ENCODE peak calls at places on chromosomes 13 and 19, in six cellular contexts. N is endodermal cell, H is heart right ventricle, W is gastrocnemius medialis, Q is thoracic aorta, G is PC-3. P is an unnamed sample. For H3K4me1, the result is how much of the 10 kb centered on the place peaks cover.

GRCh38 chr13:77698211-77699058 is 948 bp downstream of the SLAIN1 start:
- DNase-seq in N (peak), H (peak), W (no peak), Q (no peak), G (peak), P (peak)

GRCh38 chr19:33221641-33222040 is 4.0 kb downstream of the SLC7A10 start:
- DNase-seq in N (no peak), H (no peak), W (no peak), Q (no peak), G (peak), P (no peak)

GRCh38 chr13:111251646-111252448 is 68.6 kb upstream of the TEX29 start:
- DNase-seq in N (no peak), H (no peak), W (no peak), Q (no peak), G (no peak), P (peak)

GRCh38 chr19:1873524-1874473 is 10.4 kb upstream of the KLF16 start:
- DNase-seq in N (no peak), H (peak), W (no peak), Q (no peak), G (no peak), P (no peak)

GRCh38 chr13:34842466-34842865 is 99.6 kb upstream of the NBEA start:
- DNase-seq in N (no peak), H (no peak), W (no peak), Q (no peak), G (no peak), P (no peak)

GRCh38 chr13:93450226-93450625 is 223.6 kb downstream of the GPC6 start:
- DNase-seq in N (no peak), H (no peak), W (no peak), Q (no peak), G (no peak), P (no peak)

GRCh38 chr13:99425485-99426341 is 75.6 kb upstream of the TM9SF2 start:
- DNase-seq in N (no peak), H (no peak), W (no peak), Q (no peak), G (no peak), P (no peak)

GRCh38 chr19:34171877-34172660 is at the start of gene LSM14A:
- DNase-seq in N (peak), H (peak), W (peak), Q (peak), G (peak), P (peak)

GRCh38 chr19:28456708-28457320 is 756.1 kb downstream of the UQCRFS1 start:
- DNase-seq in N (no peak), H (no peak), W (no peak), Q (no peak), G (no peak), P (no peak)

GRCh38 chr19:30425885-30426838 is 54.0 kb downstream of the ZNF536 start:
- DNase-seq in N (no peak), H (no peak), W (no peak), Q (no peak), G (no peak), P (no peak)

GRCh38 chr13:102993348-102993747 is 72.9 kb downstream of the SLC10A2 start:
- DNase-seq in N (no peak), H (no peak), W (no peak), Q (no peak), G (no peak), P (no peak)

GRCh38 chr19:29909545-29909944 is 32.5 kb upstream of the URI1 start:
- DNase-seq in N (no peak), H (no peak), W (no peak), Q (no peak), G (no peak), P (no peak)

GRCh38 chr13:107211073-107211472 is 643.1 kb upstream of the ARGLU1 start:
- DNase-seq in N (peak), H (peak), W (peak), Q (peak), G (peak), P (peak)

GRCh38 chr19:16588089-16588823 is 16.0 kb upstream of the SLC35E1 start:
- DNase-seq in N (no peak), H (peak), W (peak), Q (no peak), G (no peak), P (peak)

GRCh38 chr19:8512115-8512967 is 1.6 kb downstream of the ZNF414 start:
- DNase-seq in N (peak), H (no peak), W (no peak), Q (no peak), G (peak), P (peak)

GRCh38 chr13:93847162-93847561 is 620.6 kb downstream of the GPC6 start:
- DNase-seq in N (no peak), H (no peak), W (no peak), Q (no peak), G (peak), P (peak)

GRCh38 chr19:13817018-13817614 is 21.9 kb downstream of the ZSWIM4 start:
- DNase-seq in N (peak), H (no peak), W (no peak), Q (no peak), G (no peak), P (no peak)

GRCh38 chr13:87810391-87810801 is 139.2 kb downstream of the SLITRK5 start:
- DNase-seq in N (peak), H (no peak), W (no peak), Q (no peak), G (peak), P (peak)

GRCh38 chr19:39277598-39277997 is 9.4 kb downstream of the IFNL2 start:
- DNase-seq in N (no peak), H (no peak), W (no peak), Q (no peak), G (no peak), P (no peak)

GRCh38 chr13:26459276-26460131 is 98.0 kb upstream of the WASF3 start:
- DNase-seq in N (no peak), H (peak), W (peak), Q (no peak), G (peak), P (no peak)

GRCh38 chr13:48126944-48127814 is 32.3 kb upstream of the MED4 start:
- DNase-seq in N (peak), H (peak), W (peak), Q (peak), G (peak), P (peak)

GRCh38 chr13:32802159-32802558 is 214.1 kb upstream of the KL start:
- DNase-seq in N (no peak), H (no peak), W (no peak), Q (no peak), G (no peak), P (no peak)

GRCh38 chr13:57629391-57629804 is 2.1 kb upstream of the PCDH17 start:
- DNase-seq in N (no peak), H (peak), W (no peak), Q (no peak), G (no peak), P (no peak)

DNA sequence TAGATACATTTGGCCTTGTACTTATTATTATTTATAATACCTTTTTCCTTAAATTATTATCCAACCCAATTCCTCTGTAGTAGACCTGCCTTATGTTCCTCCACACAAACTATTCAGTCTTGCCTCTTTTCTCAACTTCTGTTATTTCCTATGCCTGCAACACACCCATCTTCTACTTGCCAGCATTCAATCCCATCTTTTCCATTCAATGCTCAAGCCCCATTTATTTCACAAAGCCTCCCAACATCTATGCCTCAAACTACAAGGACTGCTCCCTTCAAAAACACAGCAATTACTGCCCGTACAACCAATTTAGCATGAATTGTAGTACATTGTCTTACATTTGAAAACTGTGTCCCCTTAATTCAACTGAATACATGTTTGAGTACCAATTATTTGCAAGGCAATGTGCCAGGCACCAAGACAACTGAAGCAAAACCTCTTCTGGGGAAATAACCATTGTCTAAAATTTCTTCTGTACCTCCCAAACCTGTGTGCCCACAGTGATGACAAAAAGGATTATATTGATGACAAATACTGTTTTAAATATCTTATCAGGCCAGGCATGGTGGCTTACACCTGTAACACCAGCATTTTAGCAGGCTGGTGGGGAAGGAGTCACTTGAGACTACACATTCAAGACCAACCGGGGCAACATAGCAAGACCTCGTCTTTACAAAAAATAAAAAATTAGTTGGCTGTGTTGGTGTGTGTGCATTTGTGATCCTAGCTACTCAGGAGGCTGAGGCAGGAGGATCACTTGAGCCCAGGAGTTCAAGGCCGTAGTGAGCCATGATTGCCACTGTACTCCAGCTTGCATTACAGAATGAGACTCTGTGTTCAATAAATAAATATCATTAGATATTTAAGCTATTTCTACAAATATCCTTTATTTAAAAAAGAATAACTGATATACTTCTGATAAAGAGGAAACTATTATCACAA is 35.1 kb downstream of the ELF1 start:
- DNase-seq in N (no peak), H (no peak), W (no peak), Q (no peak), G (no peak), P (no peak)
- H3K4me1 ChIP-seq in N (under half), H (under half), W (half or more), Q (under half), G (under half), P (under half)

DNA sequence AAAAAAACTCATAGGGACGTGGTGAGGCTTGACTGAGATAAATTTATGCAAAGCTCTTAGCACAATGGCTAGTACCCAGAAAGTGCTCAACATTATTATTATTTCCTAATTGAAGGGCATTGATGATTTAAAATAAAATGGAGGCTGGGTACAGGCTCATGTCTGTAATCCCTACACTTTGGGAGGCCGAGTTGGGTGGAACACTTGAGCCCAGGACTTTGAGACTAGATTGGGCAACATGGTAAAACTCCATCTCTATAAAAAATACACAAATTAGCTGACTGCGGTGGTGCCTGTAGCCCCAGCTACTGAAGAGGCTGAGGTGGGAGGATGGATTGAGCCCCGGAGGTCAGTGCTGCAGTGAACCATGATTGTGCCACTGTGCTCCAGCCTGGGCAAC is 49.6 kb downstream of the LRCH1 start:
- DNase-seq in N (no peak), H (no peak), W (no peak), Q (no peak), G (no peak), P (no peak)
- H3K4me1 ChIP-seq in N (under half), H (half or more), W (under half), Q (under half), G (under half), P (under half)

GRCh38 chr19:7227735-7228134 is 66.5 kb downstream of the INSR start:
- DNase-seq in N (no peak), H (no peak), W (no peak), Q (no peak), G (no peak), P (no peak)
- H3K4me1 ChIP-seq in N (under half), H (under half), W (half or more), Q (under half), G (under half), P (under half)

DNA sequence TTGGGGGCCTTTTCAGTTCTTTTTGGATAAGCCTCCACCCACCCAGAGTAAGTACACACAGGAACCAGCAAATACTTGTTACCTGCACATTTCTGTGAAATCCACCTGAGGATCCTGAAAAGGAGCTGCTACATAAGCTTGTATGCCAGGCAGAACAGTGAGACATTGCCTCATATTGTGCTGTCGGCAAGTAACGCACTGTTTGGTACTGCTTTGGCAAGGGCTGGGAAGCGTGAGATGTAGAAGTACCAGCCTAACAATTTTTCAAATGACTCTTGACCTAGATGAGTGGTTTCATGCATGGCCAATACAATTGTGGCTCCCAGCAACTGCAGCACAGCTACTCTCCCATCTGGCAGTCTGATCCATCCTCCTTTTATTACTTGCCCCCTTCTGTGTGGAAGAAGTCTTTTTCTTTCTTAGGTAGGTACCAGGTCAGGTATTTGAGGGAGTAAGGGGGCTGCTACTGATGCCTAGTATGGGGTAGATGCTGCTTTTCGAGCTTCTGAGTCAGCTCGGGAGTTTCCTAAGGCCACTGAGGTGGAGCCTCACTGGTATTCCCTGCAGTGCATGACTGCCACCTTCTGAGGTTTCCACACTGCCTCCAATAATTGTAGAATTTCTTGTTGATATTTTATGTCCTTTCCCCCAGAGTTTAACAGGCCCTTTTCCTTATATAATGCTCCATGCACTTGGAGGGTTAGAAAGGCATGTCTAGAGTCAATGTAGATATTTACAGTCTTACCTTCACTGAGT is 52.2 kb downstream of the ZNF737 start:
- DNase-seq in N (no peak), H (no peak), W (no peak), Q (no peak), G (no peak), P (no peak)
- H3K4me1 ChIP-seq in N (under half), H (under half), W (under half), Q (under half), G (under half), P (under half)

GRCh38 chr19:46355991-46356669 is 9.2 kb downstream of the PPP5C start:
- DNase-seq in N (peak), H (no peak), W (no peak), Q (no peak), G (no peak), P (no peak)

GRCh38 chr19:46355234-46355990 is 8.5 kb downstream of the PPP5C start:
- DNase-seq in N (no peak), H (no peak), W (no peak), Q (no peak), G (no peak), P (no peak)

GRCh38 chr19:46356670-46357055 is 9.8 kb downstream of the PPP5C start:
- DNase-seq in N (no peak), H (no peak), W (no peak), Q (no peak), G (no peak), P (no peak)

GRCh38 chr19:46361915-46362314 is 15.0 kb downstream of the PPP5C start:
- DNase-seq in N (no peak), H (no peak), W (no peak), Q (no peak), G (no peak), P (no peak)

DNA sequence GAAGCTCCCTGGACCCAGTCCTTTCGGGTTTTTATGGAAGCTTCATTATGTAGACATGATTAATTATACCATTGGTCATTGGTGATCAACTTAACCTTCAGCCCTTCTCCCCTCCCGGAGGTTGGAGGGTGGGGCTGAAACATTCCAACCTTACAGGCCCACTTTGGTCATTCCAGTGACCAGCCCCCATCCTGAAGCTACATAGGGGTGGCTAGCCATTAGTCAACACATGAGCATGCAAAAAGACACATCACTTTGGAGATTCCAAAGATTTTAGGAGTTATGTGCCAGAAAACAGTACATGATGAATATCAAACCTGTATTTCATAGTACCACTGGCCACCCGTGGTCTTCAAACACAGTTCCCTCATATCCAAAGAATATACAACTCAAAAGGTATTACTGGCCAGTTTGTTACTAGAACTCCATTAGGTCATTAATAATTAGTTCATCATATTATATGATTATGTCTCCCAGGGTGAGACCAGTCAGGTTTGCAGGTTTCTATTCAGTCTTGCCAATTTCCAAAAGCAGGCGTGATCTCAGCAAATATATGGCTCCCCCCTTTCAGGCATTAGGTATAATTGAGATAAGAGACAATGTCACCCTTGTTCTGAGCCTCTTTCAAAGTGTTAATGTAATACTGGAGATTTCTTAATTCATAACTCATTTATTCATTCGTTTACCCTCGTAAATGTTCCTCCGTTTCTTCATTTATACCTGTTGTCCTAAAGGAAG is 11.1 kb downstream of the PPP5C start:
- DNase-seq in N (no peak), H (no peak), W (no peak), Q (no peak), G (no peak), P (no peak)
- H3K4me1 ChIP-seq in N (under half), H (under half), W (under half), Q (under half), G (under half), P (under half)

GRCh38 chr13:46660859-46661258 is 107.9 kb downstream of the LRCH1 start:
- DNase-seq in N (no peak), H (no peak), W (no peak), Q (no peak), G (no peak), P (no peak)

GRCh38 chr13:46663216-46663615 is 110.2 kb downstream of the LRCH1 start:
- DNase-seq in N (no peak), H (no peak), W (no peak), Q (no peak), G (no peak), P (no peak)

GRCh38 chr13:46659413-46660065 is 106.6 kb downstream of the LRCH1 start:
- DNase-seq in N (no peak), H (no peak), W (no peak), Q (no peak), G (no peak), P (no peak)

GRCh38 chr13:46662690-46663089 is 109.7 kb downstream of the LRCH1 start:
- DNase-seq in N (no peak), H (no peak), W (no peak), Q (no peak), G (no peak), P (no peak)

DNA sequence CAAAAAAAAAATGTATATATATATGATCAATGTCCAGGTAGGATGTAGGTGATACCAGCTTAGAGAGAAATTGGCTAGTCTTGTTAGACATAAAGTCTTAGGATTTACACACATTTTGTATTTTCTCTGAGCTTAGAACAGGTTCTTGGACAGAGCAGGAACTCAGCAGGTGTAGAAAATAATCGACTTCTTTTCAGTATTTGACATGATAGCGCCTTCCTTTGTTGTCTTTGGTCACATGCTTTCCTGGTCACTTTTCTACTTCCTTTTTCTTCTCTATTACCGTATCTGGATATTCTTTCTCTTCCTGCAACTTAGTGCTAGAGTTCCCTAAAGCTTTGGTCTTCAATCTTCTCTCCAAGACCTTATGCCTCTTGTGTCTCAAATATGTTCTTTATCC is 107.4 kb downstream of the LRCH1 start:
- DNase-seq in N (no peak), H (no peak), W (no peak), Q (no peak), G (no peak), P (no peak)
- H3K4me1 ChIP-seq in N (under half), H (under half), W (under half), Q (under half), G (under half), P (under half)

GRCh38 chr19:50931023-50931422 is 19.8 kb upstream of the KLK4 start:
- DNase-seq in N (no peak), H (no peak), W (no peak), Q (no peak), G (no peak), P (no peak)
- H3K4me1 ChIP-seq in N (under half), H (under half), W (under half), Q (under half), G (under half), P (under half)

DNA sequence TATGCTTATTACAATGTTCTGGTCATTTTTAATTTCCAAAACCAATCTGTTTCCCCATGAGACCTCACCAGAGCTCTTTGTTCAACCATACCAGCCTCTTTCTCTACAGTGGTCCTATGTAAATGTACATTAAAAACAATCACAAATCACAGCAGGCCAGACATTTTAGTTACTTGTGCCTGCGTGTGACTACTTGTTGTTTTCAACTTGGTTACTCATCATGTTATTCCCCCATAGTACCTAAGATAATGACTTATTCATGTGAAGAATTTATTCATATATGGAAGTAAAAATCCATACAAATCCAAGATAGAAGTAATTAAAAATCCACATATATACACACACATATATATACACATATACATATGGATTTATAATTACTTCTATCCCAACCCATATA is 379.6 kb downstream of the SLITRK6 start:
- DNase-seq in N (no peak), H (no peak), W (no peak), Q (no peak), G (no peak), P (no peak)
- H3K4me1 ChIP-seq in N (under half), H (under half), W (under half), Q (under half), G (under half), P (under half)

P was measured in cardiac muscle cell.